ENCODE peak calls at places on chromosomes 5 and 9, in seven cellular contexts. One of them, this sample, is unnamed.
A peak's percentile ranks its signal among the peaks of the same experiment; 100 is the strongest.

GRCh38 chr9:26955222-26955903 is 849 bp upstream of the IFT74 start:
- DNase-seq in progenitor cell of endocrine pancreas: no peak
- DNase-seq in nephron progenitor cell: no peak
- DNase-seq in fibroblast of pulmonary artery: no peak
- DNase-seq in AG04449: no peak
- DNase-seq in prostate gland: no peak
- DNase-seq in suprapubic skin: no peak
- DNase-seq in this sample: no peak

GRCh38 chr5:139878093-139878492 is 82.5 kb downstream of the PSD2 start:
- DNase-seq in nephron progenitor cell: no peak
- DNase-seq in progenitor cell of endocrine pancreas: no peak
- DNase-seq in fibroblast of pulmonary artery: no peak
- DNase-seq in prostate gland: no peak
- DNase-seq in AG04449: no peak
- DNase-seq in suprapubic skin: no peak
- DNase-seq in this sample: no peak

GRCh38 chr5:103511554-103511885 is 51.1 kb downstream of the NUDT12 start:
- DNase-seq in AG04449: no peak
- DNase-seq in nephron progenitor cell: no peak
- DNase-seq in progenitor cell of endocrine pancreas: no peak
- DNase-seq in suprapubic skin: no peak
- DNase-seq in prostate gland: no peak
- DNase-seq in fibroblast of pulmonary artery: peak; percentile 31
- DNase-seq in this sample: no peak

GRCh38 chr5:96172436-96172835 is 210.8 kb upstream of the ELL2 start:
- DNase-seq in suprapubic skin: no peak
- DNase-seq in nephron progenitor cell: no peak
- DNase-seq in progenitor cell of endocrine pancreas: no peak
- DNase-seq in fibroblast of pulmonary artery: peak; percentile 70
- DNase-seq in prostate gland: no peak
- DNase-seq in AG04449: peak; percentile 69
- DNase-seq in this sample: no peak

GRCh38 chr5:71905804-71906711 is 187.0 kb downstream of the CARTPT start:
- DNase-seq in nephron progenitor cell: peak; percentile 15
- DNase-seq in progenitor cell of endocrine pancreas: no peak
- DNase-seq in suprapubic skin: no peak
- DNase-seq in fibroblast of pulmonary artery: no peak
- DNase-seq in prostate gland: peak; percentile 14
- DNase-seq in AG04449: no peak
- DNase-seq in this sample: peak; percentile 38

GRCh38 chr9:124576751-124577150 is 69.6 kb upstream of the NR5A1 start:
- DNase-seq in prostate gland: no peak
- DNase-seq in suprapubic skin: no peak
- DNase-seq in nephron progenitor cell: no peak
- DNase-seq in progenitor cell of endocrine pancreas: no peak
- DNase-seq in AG04449: no peak
- DNase-seq in fibroblast of pulmonary artery: no peak
- DNase-seq in this sample: no peak

GRCh38 chr5:178769617-178770290 is 39.3 kb upstream of the ZNF354A start:
- DNase-seq in progenitor cell of endocrine pancreas: no peak
- DNase-seq in AG04449: no peak
- DNase-seq in suprapubic skin: peak; percentile 48
- DNase-seq in nephron progenitor cell: no peak
- DNase-seq in prostate gland: no peak
- DNase-seq in fibroblast of pulmonary artery: no peak
- DNase-seq in this sample: no peak

GRCh38 chr9:112751059-112751795 is 667 bp downstream of the SNX30 start:
- DNase-seq in suprapubic skin: peak; percentile 84
- DNase-seq in prostate gland: peak; percentile 31
- DNase-seq in progenitor cell of endocrine pancreas: peak; percentile 36
- DNase-seq in AG04449: no peak
- DNase-seq in nephron progenitor cell: peak; percentile 68
- DNase-seq in fibroblast of pulmonary artery: peak; percentile 69
- DNase-seq in this sample: peak; percentile 87

GRCh38 chr9:127521919-127522304 is 70.6 kb downstream of the LRSAM1 start:
- DNase-seq in fibroblast of pulmonary artery: no peak
- DNase-seq in AG04449: no peak
- DNase-seq in nephron progenitor cell: peak; percentile 5
- DNase-seq in progenitor cell of endocrine pancreas: no peak
- DNase-seq in suprapubic skin: no peak
- DNase-seq in prostate gland: no peak
- DNase-seq in this sample: no peak

GRCh38 chr5:77321793-77322394 is 111.4 kb downstream of the PDE8B start:
- DNase-seq in fibroblast of pulmonary artery: no peak
- DNase-seq in prostate gland: no peak
- DNase-seq in nephron progenitor cell: no peak
- DNase-seq in suprapubic skin: no peak
- DNase-seq in progenitor cell of endocrine pancreas: no peak
- DNase-seq in AG04449: no peak
- DNase-seq in this sample: no peak

GRCh38 chr5:67935908-67936573 is 279.5 kb upstream of the PIK3R1 start:
- DNase-seq in suprapubic skin: no peak
- DNase-seq in progenitor cell of endocrine pancreas: no peak
- DNase-seq in fibroblast of pulmonary artery: no peak
- DNase-seq in nephron progenitor cell: no peak
- DNase-seq in prostate gland: no peak
- DNase-seq in AG04449: no peak
- DNase-seq in this sample: no peak

GRCh38 chr9:34675874-34676273 is 13.4 kb upstream of the CCL27 start:
- DNase-seq in nephron progenitor cell: no peak
- DNase-seq in progenitor cell of endocrine pancreas: no peak
- DNase-seq in suprapubic skin: no peak
- DNase-seq in AG04449: no peak
- DNase-seq in prostate gland: no peak
- DNase-seq in fibroblast of pulmonary artery: peak; percentile 65
- DNase-seq in this sample: no peak

GRCh38 chr9:96241391-96241809 is 60.6 kb downstream of the HSD17B3 start:
- DNase-seq in suprapubic skin: no peak
- DNase-seq in prostate gland: peak; percentile 45
- DNase-seq in AG04449: no peak
- DNase-seq in fibroblast of pulmonary artery: no peak
- DNase-seq in progenitor cell of endocrine pancreas: no peak
- DNase-seq in nephron progenitor cell: no peak
- DNase-seq in this sample: no peak

GRCh38 chr5:612498-613424 is 621 bp downstream of the CEP72 start:
- DNase-seq in nephron progenitor cell: no peak
- DNase-seq in suprapubic skin: peak; percentile 79
- DNase-seq in AG04449: no peak
- DNase-seq in fibroblast of pulmonary artery: no peak
- DNase-seq in prostate gland: no peak
- DNase-seq in progenitor cell of endocrine pancreas: no peak
- DNase-seq in this sample: peak; percentile 43

GRCh38 chr5:53246042-53246836 is 136.7 kb upstream of the MOCS2 start:
- DNase-seq in suprapubic skin: no peak
- DNase-seq in nephron progenitor cell: no peak
- DNase-seq in progenitor cell of endocrine pancreas: no peak
- DNase-seq in AG04449: peak; percentile 86
- DNase-seq in fibroblast of pulmonary artery: peak; percentile 53
- DNase-seq in prostate gland: no peak
- DNase-seq in this sample: no peak

GRCh38 chr9:27348785-27349489 is 52.0 kb upstream of the EQTN start:
- DNase-seq in prostate gland: no peak
- DNase-seq in progenitor cell of endocrine pancreas: no peak
- DNase-seq in fibroblast of pulmonary artery: no peak
- DNase-seq in suprapubic skin: no peak
- DNase-seq in AG04449: no peak
- DNase-seq in nephron progenitor cell: no peak
- DNase-seq in this sample: no peak

GRCh38 chr9:107548298-107549142 is 59.0 kb upstream of the KLF4 start:
- DNase-seq in fibroblast of pulmonary artery: peak; percentile 96
- DNase-seq in suprapubic skin: no peak
- DNase-seq in progenitor cell of endocrine pancreas: no peak
- DNase-seq in nephron progenitor cell: no peak
- DNase-seq in prostate gland: no peak
- DNase-seq in AG04449: peak; percentile 87
- DNase-seq in this sample: no peak

GRCh38 chr5:170246471-170246870 is 13.7 kb downstream of the C5orf58 start:
- DNase-seq in fibroblast of pulmonary artery: no peak
- DNase-seq in suprapubic skin: no peak
- DNase-seq in prostate gland: no peak
- DNase-seq in nephron progenitor cell: no peak
- DNase-seq in AG04449: no peak
- DNase-seq in progenitor cell of endocrine pancreas: no peak
- DNase-seq in this sample: no peak

GRCh38 chr5:160001051-160001450 is 7.9 kb upstream of the TTC1 start:
- DNase-seq in AG04449: no peak
- DNase-seq in suprapubic skin: no peak
- DNase-seq in prostate gland: no peak
- DNase-seq in fibroblast of pulmonary artery: no peak
- DNase-seq in nephron progenitor cell: no peak
- DNase-seq in progenitor cell of endocrine pancreas: no peak
- DNase-seq in this sample: no peak

GRCh38 chr9:81470864-81471263 is 218.5 kb downstream of the TLE1 start:
- DNase-seq in prostate gland: no peak
- DNase-seq in suprapubic skin: no peak
- DNase-seq in fibroblast of pulmonary artery: no peak
- DNase-seq in progenitor cell of endocrine pancreas: no peak
- DNase-seq in AG04449: no peak
- DNase-seq in nephron progenitor cell: no peak
- DNase-seq in this sample: no peak

GRCh38 chr9:20623748-20624124 is 1.4 kb upstream of the MLLT3 start:
- DNase-seq in progenitor cell of endocrine pancreas: no peak
- DNase-seq in fibroblast of pulmonary artery: peak; percentile 8
- DNase-seq in AG04449: no peak
- DNase-seq in nephron progenitor cell: no peak
- DNase-seq in prostate gland: no peak
- DNase-seq in suprapubic skin: no peak
- DNase-seq in this sample: no peak

DNA sequence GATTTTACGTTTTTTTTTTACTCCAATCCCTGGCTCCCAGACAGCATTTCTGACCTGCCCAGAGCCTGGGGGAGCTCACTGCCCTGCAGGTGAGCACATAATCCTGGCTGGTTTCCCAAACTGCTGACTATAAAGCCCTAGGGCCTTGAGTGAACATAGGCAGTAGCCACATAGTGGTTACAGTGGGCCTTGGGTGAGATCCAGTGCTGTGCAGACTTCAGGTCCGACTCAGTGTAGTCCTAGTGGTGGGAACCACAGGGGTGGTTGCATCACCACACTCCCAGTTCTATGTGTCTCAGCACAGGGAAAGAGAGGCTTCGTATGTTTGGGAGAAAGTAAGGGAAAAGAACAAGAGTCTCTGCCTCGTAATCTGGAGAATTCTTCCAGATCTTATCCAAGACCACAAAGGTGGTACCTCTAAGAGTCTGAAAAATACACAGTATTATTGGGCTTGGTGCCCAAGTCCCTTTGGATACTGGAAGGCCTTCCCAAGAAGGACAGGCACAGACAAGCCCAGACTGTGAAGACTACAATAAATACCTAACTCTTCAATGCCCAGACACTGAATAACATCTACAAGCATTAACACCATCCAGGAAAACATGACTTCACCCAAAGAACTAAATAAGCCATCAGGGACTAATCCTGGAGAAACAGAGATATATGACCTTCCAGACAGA is 89.4 kb downstream of the TSSK1B start:
- DNase-seq in AG04449: no peak
- DNase-seq in fibroblast of pulmonary artery: peak; percentile 80
- DNase-seq in suprapubic skin: no peak
- DNase-seq in nephron progenitor cell: no peak
- DNase-seq in prostate gland: peak; percentile 54
- DNase-seq in progenitor cell of endocrine pancreas: no peak
- DNase-seq in this sample: no peak
- TF ChIP-seq CTCF in AG04449: no peak
- TF ChIP-seq CTCF in fibroblast of pulmonary artery: no peak
- TF ChIP-seq CTCF in suprapubic skin: no peak
- TF ChIP-seq CTCF in nephron progenitor cell: no peak
- TF ChIP-seq CTCF in prostate gland: no peak
- TF ChIP-seq CTCF in progenitor cell of endocrine pancreas: no peak
- TF ChIP-seq CTCF in this sample: no peak

GRCh38 chr5:9156282-9156681 is 389.6 kb downstream of the SEMA5A start:
- DNase-seq in fibroblast of pulmonary artery: peak; percentile 63
- DNase-seq in nephron progenitor cell: peak; percentile 39
- DNase-seq in progenitor cell of endocrine pancreas: no peak
- DNase-seq in suprapubic skin: peak; percentile 82
- DNase-seq in AG04449: no peak
- DNase-seq in prostate gland: no peak
- DNase-seq in this sample: peak; percentile 56
- TF ChIP-seq CTCF in fibroblast of pulmonary artery: peak; percentile 48
- TF ChIP-seq CTCF in nephron progenitor cell: peak; percentile 20
- TF ChIP-seq CTCF in progenitor cell of endocrine pancreas: peak; percentile 48
- TF ChIP-seq CTCF in suprapubic skin: peak; percentile 20
- TF ChIP-seq CTCF in AG04449: peak; percentile 84
- TF ChIP-seq CTCF in prostate gland: no peak
- TF ChIP-seq CTCF in this sample: peak; percentile 36

GRCh38 chr9:37424204-37424685 is 1.7 kb downstream of the GRHPR start:
- DNase-seq in progenitor cell of endocrine pancreas: no peak
- DNase-seq in fibroblast of pulmonary artery: no peak
- DNase-seq in suprapubic skin: no peak
- DNase-seq in prostate gland: no peak
- DNase-seq in nephron progenitor cell: no peak
- DNase-seq in AG04449: no peak
- DNase-seq in this sample: no peak

GRCh38 chr9:37421914-37422288 is 595 bp upstream of the GRHPR start:
- DNase-seq in fibroblast of pulmonary artery: no peak
- DNase-seq in nephron progenitor cell: no peak
- DNase-seq in progenitor cell of endocrine pancreas: no peak
- DNase-seq in suprapubic skin: no peak
- DNase-seq in AG04449: no peak
- DNase-seq in prostate gland: no peak
- DNase-seq in this sample: no peak

GRCh38 chr9:37424686-37425297 is 2.3 kb downstream of the GRHPR start:
- DNase-seq in AG04449: no peak
- DNase-seq in prostate gland: no peak
- DNase-seq in suprapubic skin: no peak
- DNase-seq in nephron progenitor cell: no peak
- DNase-seq in fibroblast of pulmonary artery: no peak
- DNase-seq in progenitor cell of endocrine pancreas: no peak
- DNase-seq in this sample: no peak

GRCh38 chr9:37422289-37423104 is at the start of gene GRHPR:
- DNase-seq in fibroblast of pulmonary artery: peak; percentile 62
- DNase-seq in AG04449: no peak
- DNase-seq in nephron progenitor cell: peak; percentile 93
- DNase-seq in suprapubic skin: peak; percentile 95
- DNase-seq in prostate gland: peak; percentile 87
- DNase-seq in progenitor cell of endocrine pancreas: peak; percentile 73
- DNase-seq in this sample: peak; percentile 85

GRCh38 chr9:37423508-37423907 is 1.0 kb downstream of the GRHPR start:
- DNase-seq in progenitor cell of endocrine pancreas: no peak
- DNase-seq in AG04449: no peak
- DNase-seq in suprapubic skin: no peak
- DNase-seq in fibroblast of pulmonary artery: no peak
- DNase-seq in nephron progenitor cell: no peak
- DNase-seq in prostate gland: no peak
- DNase-seq in this sample: no peak
- TF ChIP-seq CTCF in progenitor cell of endocrine pancreas: no peak
- TF ChIP-seq CTCF in AG04449: no peak
- TF ChIP-seq CTCF in suprapubic skin: no peak
- TF ChIP-seq CTCF in fibroblast of pulmonary artery: no peak
- TF ChIP-seq CTCF in nephron progenitor cell: no peak
- TF ChIP-seq CTCF in prostate gland: no peak
- TF ChIP-seq CTCF in this sample: no peak

DNA sequence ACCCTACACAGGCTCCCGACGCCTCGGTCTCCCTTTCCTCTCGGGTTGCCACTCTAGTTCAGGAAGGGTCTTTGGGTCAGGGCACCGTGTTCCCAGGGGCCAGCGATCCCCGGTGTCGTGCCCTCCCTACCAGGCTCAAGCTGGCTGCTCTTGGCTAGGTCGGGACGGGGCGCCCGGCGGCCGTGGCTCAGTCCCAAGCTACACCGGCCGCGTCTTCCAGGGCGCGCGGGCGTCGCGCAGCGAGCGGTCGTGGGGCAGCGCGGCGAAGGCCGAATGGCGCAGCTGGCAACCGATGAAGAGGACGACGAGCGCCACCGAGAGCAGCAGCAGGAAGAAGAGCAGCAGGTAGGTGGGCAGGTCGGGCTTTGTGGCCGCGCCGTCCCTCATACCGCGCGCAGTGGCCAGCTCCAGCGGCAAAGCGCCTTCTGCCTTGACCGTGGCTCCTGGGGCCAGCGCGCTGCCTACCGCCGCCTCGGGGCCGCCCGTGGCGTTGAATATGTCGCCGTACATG is 892 bp downstream of the SMIM32 start:
- DNase-seq in AG04449: no peak
- DNase-seq in progenitor cell of endocrine pancreas: no peak
- DNase-seq in nephron progenitor cell: no peak
- DNase-seq in suprapubic skin: no peak
- DNase-seq in prostate gland: no peak
- DNase-seq in fibroblast of pulmonary artery: peak; percentile 11
- DNase-seq in this sample: peak; percentile 54
- TF ChIP-seq CTCF in AG04449: no peak
- TF ChIP-seq CTCF in progenitor cell of endocrine pancreas: peak; percentile 16
- TF ChIP-seq CTCF in nephron progenitor cell: no peak
- TF ChIP-seq CTCF in suprapubic skin: no peak
- TF ChIP-seq CTCF in prostate gland: no peak
- TF ChIP-seq CTCF in fibroblast of pulmonary artery: no peak
- TF ChIP-seq CTCF in this sample: no peak

This sample was measured in glutamatergic neuron.